ENCODE peak calls at places on chromosomes 12 and 14, in eight cellular contexts. F, S, N, J, I, C, Q and E are unnamed samples. For H3K36me3, the result is how much of the 10 kb centered on the place peaks cover.

GRCh38 chr12:78183854-78184253 is 353.2 kb downstream of the NAV3 start:
- DNase-seq in J (no peak), F (no peak), C (no peak), Q (no peak), I (no peak), S (no peak), N (no peak), E (no peak)

GRCh38 chr12:109305547-109305946 is 3.5 kb downstream of the FOXN4 start:
- DNase-seq in N (no peak), Q (no peak), C (no peak), I (no peak), S (no peak), J (no peak), F (no peak), E (no peak)

GRCh38 chr14:86802726-86803125 is 1190.3 kb downstream of the GALC start:
- DNase-seq in I (no peak), J (no peak), Q (no peak), F (no peak), N (no peak), S (no peak), C (no peak), E (no peak)

GRCh38 chr12:130747867-130748740 is 32.0 kb upstream of the RIMBP2 start:
- DNase-seq in I (peak), J (peak), C (peak), Q (peak), S (peak), F (peak), N (peak), E (peak)

GRCh38 chr14:72104011-72104613 is 171.9 kb downstream of the RGS6 start:
- DNase-seq in Q (peak), S (no peak), N (no peak), I (no peak), J (peak), F (no peak), C (no peak), E (peak)

GRCh38 chr14:56661478-56661877 is 81.9 kb downstream of the TMEM260 start:
- DNase-seq in I (no peak), Q (no peak), F (no peak), C (no peak), J (no peak), S (no peak), N (no peak), E (no peak)

GRCh38 chr14:94889520-94890312 is 119.8 kb upstream of the GSC start:
- DNase-seq in C (no peak), N (no peak), S (no peak), F (no peak), I (no peak), Q (no peak), J (no peak), E (no peak)

GRCh38 chr12:14892726-14893442 is 7.2 kb upstream of the MGP start:
- DNase-seq in F (peak), N (no peak), S (no peak), I (no peak), C (peak), Q (no peak), J (no peak), E (no peak)

GRCh38 chr12:88298761-88299242 is 156.7 kb downstream of the TMTC3 start:
- DNase-seq in J (no peak), C (no peak), Q (no peak), I (no peak), S (no peak), N (no peak), F (peak), E (no peak)

GRCh38 chr12:65826513-65827171 is 2.4 kb downstream of the HMGA2 start:
- DNase-seq in F (peak), C (no peak), I (no peak), S (peak), N (no peak), J (no peak), Q (no peak), E (no peak)

GRCh38 chr14:22230517-22230916 is 358.5 kb downstream of the DAD1 start:
- DNase-seq in N (no peak), F (no peak), C (no peak), S (no peak), J (no peak), Q (no peak), I (no peak), E (no peak)

GRCh38 chr12:106956048-106956935 is 585 bp downstream of the TMEM263 start:
- DNase-seq in I (peak), S (peak), N (peak), Q (peak), C (peak), J (peak), F (peak), E (peak)

GRCh38 chr12:1504304-1505150 is 89.9 kb downstream of the FBXL14 start:
- DNase-seq in Q (no peak), S (peak), J (no peak), C (no peak), I (no peak), F (no peak), N (no peak), E (peak)

GRCh38 chr14:35068238-35069012 is 22.4 kb downstream of the FAM177A1 start:
- DNase-seq in F (peak), N (no peak), Q (no peak), J (no peak), S (peak), C (no peak), I (no peak), E (no peak)

GRCh38 chr12:88391556-88391955 is 188.7 kb downstream of the KITLG start:
- DNase-seq in C (no peak), S (peak), I (no peak), Q (no peak), F (peak), J (no peak), N (no peak), E (no peak)

GRCh38 chr12:110934093-110934852 is 13.9 kb upstream of the MYL2 start:
- DNase-seq in J (no peak), I (no peak), Q (no peak), C (peak), S (peak), N (no peak), F (no peak), E (no peak)

GRCh38 chr14:25516838-25517237 is 466.9 kb upstream of the STXBP6 start:
- DNase-seq in F (no peak), J (no peak), I (no peak), Q (no peak), N (no peak), S (no peak), C (no peak), E (no peak)

GRCh38 chr12:116644806-116645205 is 85.6 kb downstream of the MAP1LC3B2 start:
- DNase-seq in J (no peak), Q (no peak), N (no peak), S (no peak), I (no peak), F (no peak), C (no peak), E (no peak)

GRCh38 chr14:53391631-53392030 is 238.5 kb upstream of the DDHD1 start:
- DNase-seq in C (no peak), N (no peak), S (peak), Q (no peak), F (peak), I (no peak), J (no peak), E (no peak)

GRCh38 chr14:89255012-89255411 is 162.0 kb downstream of the FOXN3 start:
- DNase-seq in S (no peak), N (no peak), I (no peak), Q (no peak), F (no peak), J (no peak), C (no peak), E (no peak)

GRCh38 chr14:60197629-60198318 is 32.6 kb upstream of the DHRS7 start:
- DNase-seq in J (no peak), S (no peak), C (no peak), F (no peak), N (no peak), I (no peak), Q (no peak), E (no peak)

GRCh38 chr14:64806862-64807495 is 72.7 kb downstream of the SPTB start:
- DNase-seq in F (no peak), J (no peak), C (no peak), I (no peak), N (no peak), Q (no peak), S (no peak), E (no peak)

GRCh38 chr12:71566655-71567054 is 97.0 kb downstream of the ZFC3H1 start:
- DNase-seq in I (no peak), J (no peak), N (no peak), C (no peak), S (no peak), F (no peak), Q (no peak), E (no peak)

GRCh38 chr12:53677612-53678133 is 1.8 kb upstream of the ATP5MC2 start:
- DNase-seq in I (no peak), S (no peak), C (no peak), Q (no peak), J (no peak), F (peak), N (no peak), E (no peak)

GRCh38 chr14:100106260-100106659 is 41.0 kb downstream of the EVL start:
- DNase-seq in N (no peak), J (no peak), C (no peak), I (no peak), S (no peak), F (no peak), Q (peak), E (peak)

GRCh38 chr14:23483216-23483854 is 13.8 kb downstream of the NGDN start:
- DNase-seq in C (peak), I (no peak), F (peak), S (no peak), Q (no peak), J (peak), N (no peak), E (no peak)

GRCh38 chr12:104480826-104481457 is 24.2 kb downstream of the CHST11 start:
- DNase-seq in N (no peak), I (peak), Q (peak), C (no peak), F (peak), S (peak), J (no peak), E (no peak)

GRCh38 chr14:67863223-67863622 is 43.6 kb downstream of the RAD51B start:
- DNase-seq in C (no peak), Q (no peak), S (no peak), I (no peak), N (no peak), J (no peak), F (no peak), E (no peak)

GRCh38 chr12:130456375-130457199 is 118.9 kb downstream of the PIWIL1 start:
- DNase-seq in Q (no peak), F (no peak), S (no peak), N (no peak), C (no peak), J (peak), I (peak), E (no peak)

GRCh38 chr12:66916189-66916588 is 237.3 kb upstream of the GRIP1 start:
- DNase-seq in F (no peak), I (no peak), J (no peak), C (no peak), Q (no peak), S (no peak), N (no peak), E (no peak)

GRCh38 chr12:66919466-66919865 is 240.6 kb upstream of the GRIP1 start:
- DNase-seq in J (no peak), C (no peak), Q (no peak), S (no peak), F (no peak), I (no peak), N (no peak), E (no peak)

GRCh38 chr12:66915312-66915904 is 236.5 kb upstream of the GRIP1 start:
- DNase-seq in Q (no peak), J (no peak), C (no peak), F (no peak), S (no peak), N (no peak), I (no peak), E (no peak)

GRCh38 chr12:66921151-66921550 is 242.3 kb upstream of the GRIP1 start:
- DNase-seq in C (no peak), N (no peak), Q (no peak), J (no peak), F (no peak), S (no peak), I (no peak), E (no peak)

GRCh38 chr12:66920205-66920604 is 241.3 kb upstream of the GRIP1 start:
- DNase-seq in F (no peak), N (no peak), J (no peak), C (no peak), S (no peak), I (no peak), Q (no peak), E (no peak)
- H3K4me3 ChIP-seq in F (no peak), N (no peak), J (no peak), C (no peak), S (no peak), I (no peak), Q (no peak), E (no peak)

GRCh38 chr14:31142455-31143087 is 65.0 kb downstream of the HECTD1 start:
- DNase-seq in J (no peak), N (no peak), S (peak), Q (no peak), I (no peak), C (no peak), F (no peak), E (no peak)
- H3K36me3 ChIP-seq in J (half or more), N (half or more), S (half or more), Q (half or more), I (half or more), C (half or more), F (half or more), E (under half)

GRCh38 chr12:43675048-43675904 is 83.3 kb downstream of the PUS7L start:
- DNase-seq in F (peak), I (no peak), Q (peak), J (no peak), C (no peak), N (no peak), S (no peak), E (no peak)

DNA sequence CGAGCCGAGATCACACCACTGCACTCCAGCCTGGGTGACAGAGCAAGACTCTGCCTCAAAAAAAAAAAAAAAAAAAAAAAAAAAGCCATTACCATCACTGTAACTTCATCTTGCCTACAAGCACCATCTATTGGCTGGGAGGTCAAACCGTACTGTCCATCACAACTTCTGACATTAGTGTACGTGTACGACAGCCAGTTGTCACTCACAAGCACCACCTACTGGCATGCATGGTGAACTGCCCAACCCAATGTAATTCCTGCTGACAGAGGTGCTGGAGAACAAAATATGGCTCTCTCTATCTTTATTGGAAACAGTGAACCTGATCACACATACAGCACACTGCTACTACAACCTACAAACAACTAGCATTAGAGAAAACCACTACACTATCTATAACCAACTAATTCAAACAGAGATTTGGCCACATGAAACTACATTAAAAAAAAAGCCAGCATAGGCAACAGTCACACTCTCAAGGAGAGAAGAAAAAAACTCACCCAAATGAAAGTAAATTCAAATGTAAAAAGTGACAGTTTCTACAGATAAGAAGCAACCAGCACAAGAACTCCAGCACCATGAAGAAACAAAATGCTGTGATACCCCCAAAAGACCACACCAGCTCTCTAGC is 82.3 kb downstream of the PUS7L start:
- DNase-seq in Q (no peak), J (peak), C (peak), F (peak), I (no peak), N (no peak), S (no peak), E (no peak)
- TF ChIP-seq CTCF in Q (peak), J (peak), C (peak), F (peak), I (peak), N (no peak), S (peak), E (peak)

DNA sequence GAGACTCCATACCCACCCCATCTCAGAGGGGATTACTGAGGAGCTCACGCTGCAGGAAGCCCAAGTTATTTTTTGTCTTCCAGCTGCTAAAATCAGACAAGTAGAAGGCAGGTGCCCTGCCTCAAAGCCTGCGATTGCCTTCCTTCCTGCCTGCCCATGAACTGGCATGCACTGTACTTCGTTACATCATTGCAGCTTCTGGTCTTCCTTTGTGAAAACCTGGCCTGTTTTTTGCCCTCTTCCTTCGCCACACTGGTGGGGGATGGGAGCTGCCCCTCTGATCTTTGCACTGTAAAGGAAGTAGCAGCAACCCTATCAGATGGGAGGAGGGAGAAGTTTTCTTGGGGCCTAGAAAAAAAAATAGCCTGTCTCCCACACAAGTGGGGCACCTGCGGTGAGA is 1098.7 kb downstream of the BCL11B start:
- DNase-seq in N (no peak), C (no peak), F (no peak), Q (no peak), J (peak), I (no peak), S (no peak), E (peak)
- H3K4me3 ChIP-seq in N (no peak), C (no peak), F (no peak), Q (no peak), J (no peak), I (no peak), S (no peak), E (peak)

DNA sequence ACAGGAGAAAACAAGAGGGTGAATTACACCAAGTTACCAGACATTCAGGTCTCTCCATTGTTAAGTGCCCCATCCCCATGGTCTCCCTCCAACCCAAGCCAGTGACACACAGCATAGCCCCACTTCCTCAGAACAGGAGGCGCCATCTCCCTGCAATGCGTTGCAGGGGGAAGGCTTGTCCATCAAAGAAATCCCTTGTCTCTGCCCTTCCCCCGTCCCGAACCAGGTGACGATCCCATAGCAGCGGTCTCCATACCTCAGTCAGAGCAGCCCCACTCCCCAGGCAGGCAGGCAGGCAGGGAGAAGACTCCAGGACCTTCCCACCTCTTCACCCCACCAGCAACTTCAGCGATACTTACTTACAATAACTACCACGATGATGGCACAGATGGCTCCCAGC is 5.9 kb downstream of the VAMP1 start:
- DNase-seq in N (no peak), C (no peak), I (no peak), Q (no peak), S (no peak), F (no peak), J (no peak), E (no peak)
- H3K36me3 ChIP-seq in N (half or more), C (under half), I (half or more), Q (half or more), S (half or more), F (under half), J (half or more), E (under half)

GRCh38 chr12:52007158-52007921 is 594 bp downstream of the TAMALIN start:
- DNase-seq in Q (peak), F (peak), C (no peak), I (peak), N (no peak), S (peak), J (peak), E (peak)

GRCh38 chr12:52007982-52008510 is 1.3 kb downstream of the TAMALIN start:
- DNase-seq in S (peak), Q (no peak), J (no peak), I (no peak), C (no peak), N (no peak), F (no peak), E (no peak)

GRCh38 chr12:52005218-52005902 is 1.4 kb upstream of the TAMALIN start:
- DNase-seq in C (no peak), Q (no peak), I (no peak), J (no peak), S (peak), N (no peak), F (no peak), E (no peak)

GRCh38 chr12:52006726-52007157 is at the start of gene TAMALIN:
- DNase-seq in F (peak), Q (peak), I (peak), N (no peak), J (peak), C (no peak), S (peak), E (peak)

GRCh38 chr12:52005903-52006703 is 643 bp upstream of the TAMALIN start:
- DNase-seq in Q (peak), I (no peak), S (peak), F (peak), C (no peak), N (no peak), J (no peak), E (no peak)
- TF ChIP-seq CTCF in Q (no peak), I (no peak), S (no peak), F (no peak), C (no peak), N (no peak), J (no peak), E (no peak)

DNA sequence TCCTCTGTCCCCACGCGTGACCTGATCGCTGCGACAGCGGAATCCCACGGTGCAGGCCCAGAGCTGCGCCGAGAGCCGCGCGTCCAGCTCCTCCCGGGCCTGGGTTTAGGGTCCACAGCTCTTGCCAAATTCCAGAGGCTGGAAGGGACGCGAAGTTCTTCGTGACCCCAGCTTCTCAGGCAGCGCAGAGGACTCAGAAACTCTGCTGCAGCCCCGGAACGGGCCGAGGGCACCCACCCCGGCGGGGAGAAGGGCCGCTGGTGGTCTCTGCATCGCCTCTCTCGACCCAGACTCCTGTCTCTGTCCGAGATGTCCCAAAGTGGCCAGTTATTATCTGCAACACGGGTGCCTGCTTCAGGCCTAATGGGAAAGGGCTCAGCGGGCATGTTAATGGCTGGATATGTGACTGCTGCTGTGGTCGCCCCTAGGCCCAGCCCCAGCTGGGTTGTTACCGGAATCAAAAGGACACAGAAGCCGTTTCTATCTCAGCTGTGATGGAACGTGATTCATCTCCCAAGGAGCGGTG is 236.4 kb downstream of the VRK1 start:
- DNase-seq in I (no peak), J (no peak), N (no peak), F (no peak), Q (no peak), S (no peak), C (no peak), E (no peak)
- H3K4me3 ChIP-seq in I (peak), J (no peak), N (peak), F (peak), Q (no peak), S (no peak), C (no peak), E (peak)

DNA sequence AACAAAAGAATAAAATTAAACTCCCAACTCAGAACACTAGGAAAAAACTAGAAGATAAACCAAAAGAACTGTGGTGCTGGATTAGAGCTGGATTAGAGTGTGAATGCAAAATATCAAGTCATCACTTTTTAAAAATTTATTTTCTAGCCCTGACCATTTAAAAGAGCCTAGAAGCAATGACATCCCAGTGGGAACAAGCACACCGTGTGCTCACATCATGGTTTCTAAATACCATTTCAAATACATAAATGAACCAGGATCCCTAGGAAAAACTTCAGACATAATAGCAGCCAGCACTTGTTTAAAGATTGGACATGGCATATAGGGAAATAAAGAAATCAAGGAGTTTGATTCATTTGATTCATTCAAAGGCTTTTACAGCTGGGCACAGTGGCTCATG is 30.0 kb downstream of the KDM5A start:
- DNase-seq in S (no peak), Q (no peak), I (no peak), J (no peak), C (no peak), N (no peak), F (no peak), E (no peak)
- H3K36me3 ChIP-seq in S (half or more), Q (half or more), I (half or more), J (half or more), C (half or more), N (half or more), F (half or more), E (under half)

GRCh38 chr12:46370792-46371717 is 1.5 kb downstream of the SLC38A2 start:
- DNase-seq in C (peak), Q (peak), J (peak), I (peak), F (peak), S (peak), N (peak), E (peak)
- TF ChIP-seq CTCF in C (peak), Q (peak), J (peak), I (peak), F (no peak), S (peak), N (peak), E (no peak)